ENCODE peak calls at places on chromosome 12, in four cellular contexts. One of them, this sample, is unnamed.

GRCh38 chr12:109822951-109823411 is 10.2 kb downstream of the TRPV4 start:
- DNase-seq in progenitor cell of endocrine pancreas: no peak
- DNase-seq in EL: no peak
- DNase-seq in NCI-H1092: no peak
- DNase-seq in this sample: no peak

GRCh38 chr12:86724716-86725115 is 468.5 kb upstream of the MGAT4C start:
- DNase-seq in EL: peak; percentile 72
- DNase-seq in NCI-H1092: no peak
- DNase-seq in progenitor cell of endocrine pancreas: no peak
- DNase-seq in this sample: no peak

GRCh38 chr12:66035289-66035961 is 95.1 kb downstream of the LLPH start:
- DNase-seq in NCI-H1092: no peak
- DNase-seq in EL: peak; percentile 74
- DNase-seq in progenitor cell of endocrine pancreas: no peak
- DNase-seq in this sample: no peak

GRCh38 chr12:132872073-132872855 is 15.1 kb downstream of the CHFR start:
- DNase-seq in progenitor cell of endocrine pancreas: no peak
- DNase-seq in EL: no peak
- DNase-seq in NCI-H1092: no peak
- DNase-seq in this sample: no peak

GRCh38 chr12:15168279-15168678 is 52.9 kb downstream of the RERG start:
- DNase-seq in NCI-H1092: no peak
- DNase-seq in EL: no peak
- DNase-seq in progenitor cell of endocrine pancreas: no peak
- DNase-seq in this sample: no peak

GRCh38 chr12:105580841-105581352 is 250.4 kb downstream of the C12orf75 start:
- DNase-seq in EL: no peak
- DNase-seq in NCI-H1092: no peak
- DNase-seq in progenitor cell of endocrine pancreas: no peak
- DNase-seq in this sample: no peak

GRCh38 chr12:107236824-107237467 is 143.6 kb upstream of the CRY1 start:
- DNase-seq in progenitor cell of endocrine pancreas: no peak
- DNase-seq in EL: peak; percentile 53
- DNase-seq in NCI-H1092: no peak
- DNase-seq in this sample: no peak

GRCh38 chr12:128783129-128783574 is 40.6 kb downstream of the SLC15A4 start:
- DNase-seq in progenitor cell of endocrine pancreas: no peak
- DNase-seq in EL: peak; percentile 20
- DNase-seq in NCI-H1092: no peak
- DNase-seq in this sample: no peak

GRCh38 chr12:111024205-111024794 is 103.9 kb upstream of the MYL2 start:
- DNase-seq in EL: peak; percentile 34
- DNase-seq in NCI-H1092: peak; percentile 3
- DNase-seq in progenitor cell of endocrine pancreas: peak; percentile 69
- DNase-seq in this sample: peak; percentile 18

GRCh38 chr12:79615596-79616560 is 74.9 kb downstream of the PAWR start:
- DNase-seq in EL: no peak
- DNase-seq in NCI-H1092: no peak
- DNase-seq in progenitor cell of endocrine pancreas: no peak
- DNase-seq in this sample: no peak

GRCh38 chr12:34354239-34355200 is 332.2 kb downstream of the ALG10 start:
- DNase-seq in progenitor cell of endocrine pancreas: no peak
- DNase-seq in EL: no peak
- DNase-seq in NCI-H1092: no peak
- DNase-seq in this sample: no peak

GRCh38 chr12:27969901-27970390 is 2.6 kb downstream of the PTHLH start:
- DNase-seq in progenitor cell of endocrine pancreas: peak; percentile 78
- DNase-seq in NCI-H1092: no peak
- DNase-seq in EL: peak; percentile 69
- DNase-seq in this sample: no peak

GRCh38 chr12:93894391-93895095 is 217.4 kb downstream of the CRADD start:
- DNase-seq in progenitor cell of endocrine pancreas: no peak
- DNase-seq in EL: no peak
- DNase-seq in NCI-H1092: no peak
- DNase-seq in this sample: no peak

GRCh38 chr12:26557326-26557725 is 275.7 kb downstream of the ITPR2 start:
- DNase-seq in EL: no peak
- DNase-seq in progenitor cell of endocrine pancreas: no peak
- DNase-seq in NCI-H1092: no peak
- DNase-seq in this sample: no peak

GRCh38 chr12:89863968-89864367 is 155.3 kb upstream of the ATP2B1 start:
- DNase-seq in progenitor cell of endocrine pancreas: no peak
- DNase-seq in NCI-H1092: no peak
- DNase-seq in EL: no peak
- DNase-seq in this sample: peak; percentile 92

GRCh38 chr12:113044516-113044915 is 12.0 kb upstream of the DTX1 start:
- DNase-seq in EL: no peak
- DNase-seq in progenitor cell of endocrine pancreas: no peak
- DNase-seq in NCI-H1092: no peak
- DNase-seq in this sample: no peak

GRCh38 chr12:71786840-71787239 is 32.2 kb downstream of the RAB21 start:
- DNase-seq in EL: no peak
- DNase-seq in progenitor cell of endocrine pancreas: no peak
- DNase-seq in NCI-H1092: no peak
- DNase-seq in this sample: no peak

GRCh38 chr12:68781728-68782127 is 26.2 kb upstream of the MDM2 start:
- DNase-seq in NCI-H1092: no peak
- DNase-seq in progenitor cell of endocrine pancreas: no peak
- DNase-seq in EL: no peak
- DNase-seq in this sample: no peak

GRCh38 chr12:79124385-79124784 is 259.8 kb downstream of the SYT1 start:
- DNase-seq in progenitor cell of endocrine pancreas: no peak
- DNase-seq in EL: no peak
- DNase-seq in NCI-H1092: no peak
- DNase-seq in this sample: no peak

GRCh38 chr12:131091413-131091975 is 137.8 kb downstream of the ADGRD1 start:
- DNase-seq in EL: no peak
- DNase-seq in progenitor cell of endocrine pancreas: no peak
- DNase-seq in NCI-H1092: no peak
- DNase-seq in this sample: no peak

GRCh38 chr12:93016752-93017350 is 87.8 kb upstream of the EEA1 start:
- DNase-seq in progenitor cell of endocrine pancreas: no peak
- DNase-seq in NCI-H1092: no peak
- DNase-seq in EL: no peak
- DNase-seq in this sample: no peak

GRCh38 chr12:106345739-106346138 is 11.8 kb upstream of the POLR3B start:
- DNase-seq in NCI-H1092: no peak
- DNase-seq in EL: peak; percentile 66
- DNase-seq in progenitor cell of endocrine pancreas: no peak
- DNase-seq in this sample: no peak

GRCh38 chr12:100675432-100675831 is 101.9 kb downstream of the GAS2L3 start:
- DNase-seq in EL: peak; percentile 78
- DNase-seq in NCI-H1092: peak; percentile 22
- DNase-seq in progenitor cell of endocrine pancreas: no peak
- DNase-seq in this sample: peak; percentile 28

GRCh38 chr12:95996034-95996658 is at the start of gene HAL:
- DNase-seq in EL: no peak
- DNase-seq in progenitor cell of endocrine pancreas: no peak
- DNase-seq in NCI-H1092: no peak
- DNase-seq in this sample: no peak

GRCh38 chr12:106223485-106224391 is 24.1 kb downstream of the CKAP4 start:
- DNase-seq in progenitor cell of endocrine pancreas: peak; percentile 67
- DNase-seq in EL: peak; percentile 64
- DNase-seq in NCI-H1092: peak; percentile 37
- DNase-seq in this sample: peak; percentile 30

This sample was measured in DMS153.